ENCODE peak calls at places on chromosomes 5 and 9, in ten cellular contexts. One of them, this sample, is unnamed.

GRCh38 chr5:58459276-58459859 is 518 bp downstream of the PLK2 start:
- DNase-seq in upper lobe of right lung: no peak
- DNase-seq in NCI-H2029: no peak
- DNase-seq in GM18507: no peak
- DNase-seq in foreskin fibroblast: no peak
- DNase-seq in T-helper 9 cell: no peak
- DNase-seq in activated T-cell treated with anti-CD3 and anti-CD28 coated beads for 24 hours: no peak
- DNase-seq in cardiac septum: peak
- DNase-seq in GM12865: peak
- DNase-seq in T-helper 2 cell: no peak
- DNase-seq in this sample: no peak

GRCh38 chr9:125995006-125995405 is 247.8 kb downstream of the PBX3 start:
- DNase-seq in upper lobe of right lung: no peak
- DNase-seq in NCI-H2029: no peak
- DNase-seq in GM18507: no peak
- DNase-seq in foreskin fibroblast: no peak
- DNase-seq in T-helper 9 cell: no peak
- DNase-seq in activated T-cell treated with anti-CD3 and anti-CD28 coated beads for 24 hours: no peak
- DNase-seq in cardiac septum: peak
- DNase-seq in GM12865: no peak
- DNase-seq in T-helper 2 cell: no peak
- DNase-seq in this sample: no peak

GRCh38 chr5:38466444-38467189 is 89.8 kb downstream of the LIFR start:
- DNase-seq in upper lobe of right lung: peak
- DNase-seq in NCI-H2029: no peak
- DNase-seq in GM18507: no peak
- DNase-seq in foreskin fibroblast: no peak
- DNase-seq in T-helper 9 cell: no peak
- DNase-seq in activated T-cell treated with anti-CD3 and anti-CD28 coated beads for 24 hours: no peak
- DNase-seq in cardiac septum: no peak
- DNase-seq in GM12865: no peak
- DNase-seq in T-helper 2 cell: no peak
- DNase-seq in this sample: no peak

GRCh38 chr5:67693956-67694564 is 497.5 kb upstream of the CD180 start:
- DNase-seq in upper lobe of right lung: peak
- DNase-seq in NCI-H2029: no peak
- DNase-seq in GM18507: no peak
- DNase-seq in foreskin fibroblast: peak
- DNase-seq in T-helper 9 cell: no peak
- DNase-seq in activated T-cell treated with anti-CD3 and anti-CD28 coated beads for 24 hours: no peak
- DNase-seq in cardiac septum: peak
- DNase-seq in GM12865: no peak
- DNase-seq in T-helper 2 cell: no peak
- DNase-seq in this sample: no peak

GRCh38 chr5:7671420-7671819 is 179.5 kb downstream of the CFAP90 start:
- DNase-seq in upper lobe of right lung: no peak
- DNase-seq in NCI-H2029: no peak
- DNase-seq in GM18507: no peak
- DNase-seq in foreskin fibroblast: no peak
- DNase-seq in T-helper 9 cell: no peak
- DNase-seq in activated T-cell treated with anti-CD3 and anti-CD28 coated beads for 24 hours: no peak
- DNase-seq in cardiac septum: no peak
- DNase-seq in GM12865: no peak
- DNase-seq in T-helper 2 cell: no peak
- DNase-seq in this sample: peak

GRCh38 chr9:134177624-134178393 is 13.4 kb upstream of the RNU6ATAC start:
- DNase-seq in upper lobe of right lung: peak
- DNase-seq in NCI-H2029: no peak
- DNase-seq in GM18507: no peak
- DNase-seq in foreskin fibroblast: no peak
- DNase-seq in T-helper 9 cell: no peak
- DNase-seq in activated T-cell treated with anti-CD3 and anti-CD28 coated beads for 24 hours: no peak
- DNase-seq in cardiac septum: no peak
- DNase-seq in GM12865: no peak
- DNase-seq in T-helper 2 cell: no peak
- DNase-seq in this sample: no peak

GRCh38 chr5:12399868-12400267 is 495.6 kb upstream of the CTNND2 start:
- DNase-seq in upper lobe of right lung: no peak
- DNase-seq in NCI-H2029: no peak
- DNase-seq in GM18507: no peak
- DNase-seq in foreskin fibroblast: no peak
- DNase-seq in T-helper 9 cell: no peak
- DNase-seq in activated T-cell treated with anti-CD3 and anti-CD28 coated beads for 24 hours: no peak
- DNase-seq in cardiac septum: no peak
- DNase-seq in GM12865: no peak
- DNase-seq in T-helper 2 cell: no peak
- DNase-seq in this sample: no peak

GRCh38 chr5:17056056-17056690 is 120.1 kb upstream of the MYO10 start:
- DNase-seq in upper lobe of right lung: no peak
- DNase-seq in NCI-H2029: no peak
- DNase-seq in GM18507: no peak
- DNase-seq in foreskin fibroblast: no peak
- DNase-seq in T-helper 9 cell: no peak
- DNase-seq in activated T-cell treated with anti-CD3 and anti-CD28 coated beads for 24 hours: no peak
- DNase-seq in cardiac septum: no peak
- DNase-seq in GM12865: no peak
- DNase-seq in T-helper 2 cell: no peak
- DNase-seq in this sample: no peak

GRCh38 chr9:101387871-101388506 is 3.2 kb upstream of the BAAT start:
- DNase-seq in upper lobe of right lung: no peak
- DNase-seq in NCI-H2029: peak
- DNase-seq in GM18507: no peak
- DNase-seq in foreskin fibroblast: no peak
- DNase-seq in T-helper 9 cell: no peak
- DNase-seq in activated T-cell treated with anti-CD3 and anti-CD28 coated beads for 24 hours: no peak
- DNase-seq in cardiac septum: no peak
- DNase-seq in GM12865: peak
- DNase-seq in T-helper 2 cell: no peak
- DNase-seq in this sample: peak

GRCh38 chr9:136110082-136111061 is 8.3 kb downstream of the TMEM250 start:
- DNase-seq in upper lobe of right lung: no peak
- DNase-seq in NCI-H2029: no peak
- DNase-seq in GM18507: no peak
- DNase-seq in foreskin fibroblast: no peak
- DNase-seq in T-helper 9 cell: no peak
- DNase-seq in activated T-cell treated with anti-CD3 and anti-CD28 coated beads for 24 hours: no peak
- DNase-seq in cardiac septum: no peak
- DNase-seq in GM12865: peak
- DNase-seq in T-helper 2 cell: no peak
- DNase-seq in this sample: no peak

This sample was measured in NCI-H1105 treated with DMSO at 0.1 percent for 48 hours.